ENCODE peak calls at places on chromosome 16, in four cellular contexts. V is HepG2, E is GM12878, F is H1. W is an unnamed sample.

GRCh38 chr16:69373019-69373418 is 12.8 kb downstream of the TERF2 start:
- DNase-seq in V (no peak), E (no peak), F (no peak), W (no peak)

GRCh38 chr16:11133344-11133921 is 122.6 kb downstream of the SOCS1 start:
- DNase-seq in V (peak; percentile 79), E (no peak), F (no peak), W (no peak)

GRCh38 chr16:50245417-50246298 is 20.7 kb upstream of the ADCY7 start:
- DNase-seq in V (peak; percentile 16), E (no peak), F (no peak), W (no peak)

GRCh38 chr16:12268602-12269001 is 292.1 kb downstream of the SNX29 start:
- DNase-seq in V (no peak), E (no peak), F (no peak), W (no peak)

GRCh38 chr16:50530277-50531236 is 17.6 kb upstream of the NKD1 start:
- DNase-seq in V (peak; percentile 97), E (no peak), F (peak; percentile 6), W (no peak)

GRCh38 chr16:88810166-88810867 is 1.4 kb downstream of the APRT start:
- DNase-seq in V (no peak), E (no peak), F (no peak), W (no peak)

GRCh38 chr16:65071371-65072311 is 50.2 kb downstream of the CDH11 start:
- DNase-seq in V (no peak), E (no peak), F (no peak), W (no peak)

GRCh38 chr16:74561626-74562025 is 45.3 kb downstream of the GLG1 start:
- DNase-seq in V (no peak), E (no peak), F (no peak), W (no peak)

GRCh38 chr16:82653550-82654511 is 27.1 kb downstream of the CDH13 start:
- DNase-seq in V (peak; percentile 19), E (peak; percentile 90), F (no peak), W (no peak)

GRCh38 chr16:46875243-46875642 is 8.9 kb upstream of the GPT2 start:
- DNase-seq in V (no peak), E (no peak), F (no peak), W (no peak)

GRCh38 chr16:46866286-46866685 is 17.9 kb upstream of the GPT2 start:
- DNase-seq in V (no peak), E (no peak), F (no peak), W (no peak)

GRCh38 chr16:46873201-46873600 is 11.0 kb upstream of the GPT2 start:
- DNase-seq in V (no peak), E (no peak), F (no peak), W (no peak)

DNA sequence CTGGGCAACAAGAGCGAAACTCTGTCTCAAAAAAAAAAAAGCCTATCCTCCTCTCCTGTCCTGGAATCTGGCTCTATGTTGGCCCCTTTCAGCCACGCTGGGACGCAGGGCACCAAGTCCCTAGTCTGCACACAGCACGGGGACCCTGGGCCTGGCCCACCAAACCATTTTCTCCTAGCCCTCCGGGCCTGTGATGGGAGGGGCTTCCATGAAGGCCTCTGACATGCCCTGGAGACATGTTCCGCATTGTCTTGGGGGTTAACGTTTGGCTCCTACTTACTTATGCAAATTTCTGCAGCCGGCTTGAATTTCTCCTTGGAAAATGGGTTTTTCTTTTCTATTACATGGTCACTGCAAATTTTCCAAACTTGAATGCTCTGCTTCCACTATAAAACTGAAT is 12.6 kb upstream of the GPT2 start:
- DNase-seq in V (no peak), E (no peak), F (no peak), W (no peak)
- TF ChIP-seq SUZ12 in V (no peak), E (no peak), F (no peak), W (no peak)

GRCh38 chr16:14502256-14502875 is 127.7 kb downstream of the PARN start:
- DNase-seq in V (no peak), E (no peak), F (no peak), W (no peak)
- H3K9ac ChIP-seq in V (peak overlapping the region; percentile 42), E (peak overlapping the region; percentile 19), F (no peak overlapping the region), W (no peak overlapping the region)

DNA sequence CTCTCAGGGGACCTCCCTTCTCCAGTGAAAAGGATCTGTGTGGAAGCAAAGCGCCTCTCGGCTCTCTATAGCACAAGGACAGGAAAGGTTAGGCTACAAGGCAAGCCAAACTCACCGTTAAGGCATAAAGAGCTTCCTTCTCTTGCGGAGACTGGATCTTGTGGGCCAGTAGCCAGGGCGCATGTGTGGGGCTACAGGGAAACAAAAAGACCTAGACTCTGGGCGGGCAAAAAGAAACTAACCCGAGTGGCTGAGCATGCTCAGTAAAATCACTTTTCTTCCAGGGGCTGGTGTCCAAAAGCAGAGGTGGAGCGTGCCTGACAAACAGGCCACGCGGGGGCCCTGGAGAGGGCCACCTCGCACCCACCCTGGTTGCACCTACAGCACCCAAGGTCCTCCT is 16.1 kb downstream of the GGA2 start:
- DNase-seq in V (no peak), E (no peak), F (no peak), W (no peak)
- TF ChIP-seq SUZ12 in V (no peak), E (no peak), F (no peak), W (no peak)

DNA sequence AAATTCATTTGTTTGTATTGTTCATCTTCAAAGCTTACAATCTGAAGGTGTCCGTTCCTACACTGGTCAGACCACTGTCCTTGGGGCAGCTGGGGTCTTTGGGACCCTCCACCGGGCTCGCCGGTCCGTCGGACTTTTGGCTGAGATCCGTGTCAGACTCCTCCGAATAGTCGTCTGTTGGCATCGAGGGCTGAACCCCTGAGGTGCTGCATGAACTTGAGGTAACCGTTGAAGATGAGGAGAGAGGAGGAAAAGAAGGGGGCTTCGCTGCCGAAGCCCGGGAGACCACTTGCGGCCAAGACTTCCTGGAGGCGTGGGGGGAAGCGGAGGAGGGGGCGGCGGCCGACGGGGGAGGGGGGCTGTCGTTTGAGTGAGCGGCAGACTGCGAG is 260.8 kb downstream of the ZFHX3 start:
- DNase-seq in V (no peak), E (no peak), F (peak; percentile 50), W (peak; percentile 2)
- H3K9ac ChIP-seq in V (no peak overlapping the region), E (peak overlapping the region; percentile 53), F (peak overlapping the region; percentile 24), W (peak overlapping the region; percentile 79)

GRCh38 chr16:72554935-72555334 is 383.0 kb upstream of the PMFBP1 start:
- DNase-seq in V (no peak), E (no peak), F (no peak), W (no peak)
- TF ChIP-seq SUZ12 in V (no peak), E (no peak), F (no peak), W (no peak)

DNA sequence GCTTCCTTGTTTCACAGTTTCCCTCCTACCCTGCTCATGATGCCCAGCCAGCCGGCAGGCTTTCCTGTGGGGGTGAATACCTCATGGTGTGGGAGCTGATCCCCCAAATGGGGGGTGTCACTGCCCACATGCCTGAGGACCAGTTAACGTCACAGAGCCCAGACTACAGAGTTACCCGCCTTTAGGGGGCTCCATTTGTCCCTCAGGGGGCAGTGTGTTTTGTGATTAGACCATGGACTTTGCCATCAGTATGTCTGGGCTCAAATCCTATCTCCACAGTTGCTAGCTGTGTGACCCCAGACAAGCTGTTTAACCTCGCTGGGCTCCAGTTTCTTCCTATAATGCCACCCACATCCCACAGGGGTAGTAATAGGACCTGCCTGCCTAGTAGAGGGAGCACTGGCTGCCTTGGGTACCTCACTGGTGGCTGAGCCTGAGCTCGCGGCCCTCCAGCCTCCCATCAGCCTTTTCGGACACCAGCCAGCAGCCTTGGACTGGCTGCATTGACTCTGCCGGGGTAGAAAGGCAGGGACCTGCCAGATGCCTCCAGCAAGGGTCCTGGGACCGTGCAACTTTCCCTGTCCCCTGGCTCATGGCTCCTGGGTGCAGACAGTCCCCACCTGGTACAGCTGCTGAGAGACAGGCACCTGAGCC is 87.5 kb upstream of the GSE1 start:
- DNase-seq in V (peak; percentile 61), E (no peak), F (no peak), W (no peak)
- H3K9ac ChIP-seq in V (peak overlapping the region; percentile 77), E (no peak overlapping the region), F (no peak overlapping the region), W (peak overlapping the region; percentile 72)

GRCh38 chr16:46789499-46790414 is 41.2 kb downstream of the C16orf87 start:
- DNase-seq in V (peak; percentile 74), E (peak; percentile 57), F (peak; percentile 90), W (no peak)
- TF ChIP-seq SUZ12 in V (no peak), E (no peak), F (no peak), W (no peak)

GRCh38 chr16:48620445-48620844 is 10.5 kb upstream of the N4BP1 start:
- DNase-seq in V (no peak), E (no peak), F (no peak), W (no peak)

GRCh38 chr16:48622456-48623303 is 12.7 kb upstream of the N4BP1 start:
- DNase-seq in V (no peak), E (no peak), F (no peak), W (no peak)

GRCh38 chr16:48619547-48619946 is 9.6 kb upstream of the N4BP1 start:
- DNase-seq in V (no peak), E (no peak), F (no peak), W (no peak)

GRCh38 chr16:48627148-48627547 is 17.2 kb upstream of the N4BP1 start:
- DNase-seq in V (no peak), E (no peak), F (peak; percentile 6), W (no peak)

DNA sequence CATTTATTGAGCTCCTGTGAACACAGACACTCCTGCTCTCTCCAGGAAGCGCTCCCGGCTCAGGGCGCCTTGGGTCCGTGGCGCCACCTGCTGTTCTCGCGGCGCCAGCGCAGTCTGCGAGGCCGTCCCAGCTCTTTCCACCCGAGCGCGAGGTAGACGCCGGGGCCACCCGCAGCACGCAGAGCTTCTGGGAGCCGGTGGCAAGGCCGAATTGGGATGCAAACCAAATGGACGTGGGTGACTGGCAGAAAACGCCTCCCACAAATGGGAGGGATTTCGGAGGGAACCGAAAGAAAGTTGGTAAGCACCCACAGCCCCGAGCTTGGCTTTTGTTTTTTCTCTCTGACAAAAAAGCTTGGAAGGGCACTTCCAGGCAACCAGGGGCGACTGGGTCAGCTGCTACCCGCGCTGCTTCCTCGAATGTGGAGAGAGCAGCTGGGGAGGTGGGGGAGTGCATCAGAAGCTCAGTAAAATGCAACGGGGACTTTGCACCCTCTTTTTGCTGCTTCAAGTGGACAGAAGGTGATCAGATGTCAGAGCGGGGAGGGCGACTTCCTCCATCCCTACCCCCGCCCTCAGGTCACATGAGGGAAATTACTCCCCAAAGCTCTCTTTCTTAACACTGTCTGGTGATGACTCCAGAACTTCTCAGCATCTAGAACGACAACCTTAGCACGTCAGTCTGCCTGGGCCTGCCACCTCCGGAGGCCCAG is 13.5 kb upstream of the N4BP1 start:
- DNase-seq in V (peak; percentile 76), E (peak; percentile 53), F (peak; percentile 92), W (no peak)
- H3K9ac ChIP-seq in V (peak overlapping the region; percentile 69), E (peak overlapping the region; percentile 1), F (peak overlapping the region; percentile 4), W (peak overlapping the region; percentile 77)